ENCODE peak calls at places on chromosomes 3 and 15, in four cellular contexts. S is K562, L is HepG2, W is H1. V is an unnamed sample.
A peak's percentile ranks its signal among the peaks of the same experiment; 100 is the strongest.

GRCh38 chr3:196774191-196774820 is 34.6 kb downstream of the PAK2 start:
- DNase-seq in W (no peak), L (peak; percentile 70), S (no peak), V (no peak)

GRCh38 chr3:46716461-46717441 is 918 bp downstream of the PRSS50 start:
- DNase-seq in S (no peak), L (no peak), W (peak; percentile 42), V (no peak)

GRCh38 chr15:68421798-68422402 is 10.1 kb downstream of the ITGA11 start:
- DNase-seq in S (no peak), W (no peak), L (no peak), V (no peak)

GRCh38 chr15:45795487-45796069 is 160.7 kb downstream of the SQOR start:
- DNase-seq in W (no peak), S (no peak), L (peak; percentile 52), V (peak; percentile 30)

GRCh38 chr15:41634072-41634628 is 26.1 kb upstream of the MGA start:
- DNase-seq in L (no peak), W (no peak), S (no peak), V (no peak)

GRCh38 chr3:70040386-70040785 is 40.9 kb downstream of the SAMMSON start:
- DNase-seq in W (no peak), L (no peak), S (no peak), V (no peak)

GRCh38 chr15:81485806-81486205 is 111.8 kb upstream of the TMC3 start:
- DNase-seq in W (no peak), S (no peak), L (no peak), V (no peak)

GRCh38 chr3:110743202-110743601 is 328.4 kb upstream of the NECTIN3 start:
- DNase-seq in L (peak; percentile 83), S (no peak), W (no peak), V (no peak)

GRCh38 chr3:24300949-24301348 is 193.7 kb downstream of the THRB start:
- DNase-seq in L (no peak), S (no peak), W (no peak), V (no peak)

GRCh38 chr3:61768284-61769012 is 207.1 kb downstream of the PTPRG start:
- DNase-seq in W (no peak), S (no peak), L (no peak), V (no peak)

GRCh38 chr15:34239151-34239761 is 14.4 kb downstream of the EMC4 start:
- DNase-seq in W (no peak), L (peak; percentile 6), S (no peak), V (no peak)

GRCh38 chr3:172138792-172139507 is 99.6 kb downstream of the FNDC3B start:
- DNase-seq in L (peak; percentile 70), W (no peak), S (peak; percentile 47), V (no peak)

GRCh38 chr3:134362221-134362620 is 12.0 kb downstream of the AMOTL2 start:
- DNase-seq in W (no peak), L (no peak), S (no peak), V (no peak)

GRCh38 chr3:184766555-184767261 is 45.3 kb upstream of the VPS8 start:
- DNase-seq in W (no peak), L (no peak), S (peak; percentile 69), V (no peak)

GRCh38 chr3:58683001-58683845 is 16.6 kb upstream of the FAM3D start:
- DNase-seq in L (no peak), W (no peak), S (no peak), V (no peak)

GRCh38 chr15:54120949-54121463 is 142.8 kb downstream of the UNC13C start:
- DNase-seq in L (no peak), W (no peak), S (no peak), V (no peak)

GRCh38 chr3:193165431-193166120 is 75.4 kb upstream of the PLAAT1 start:
- DNase-seq in W (no peak), S (no peak), L (no peak), V (no peak)

GRCh38 chr3:186953011-186953487 is 22.7 kb downstream of the ST6GAL1 start:
- DNase-seq in S (no peak), L (no peak), W (no peak), V (no peak)

GRCh38 chr3:37813403-37813802 is 48.3 kb upstream of the CTDSPL start:
- DNase-seq in S (no peak), L (no peak), W (no peak), V (no peak)

GRCh38 chr3:150870406-150870805 is 34.8 kb downstream of the MINDY4B start:
- DNase-seq in S (no peak), L (no peak), W (no peak), V (no peak)

GRCh38 chr15:93331545-93332117 is 242.6 kb upstream of the RGMA start:
- DNase-seq in L (no peak), S (no peak), W (peak; percentile 69), V (peak; percentile 64)

GRCh38 chr15:51908312-51908711 is 63.3 kb downstream of the LEO1 start:
- DNase-seq in L (no peak), S (no peak), W (no peak), V (no peak)

GRCh38 chr3:15292765-15293522 is 39.4 kb downstream of the SH3BP5 start:
- DNase-seq in W (no peak), L (no peak), S (no peak), V (no peak)

GRCh38 chr3:131453536-131453935 is 49.2 kb downstream of the MRPL3 start:
- DNase-seq in L (no peak), S (no peak), W (no peak), V (no peak)

GRCh38 chr15:74240002-74240568 is 4.0 kb downstream of the CCDC33 start:
- DNase-seq in S (no peak), L (peak; percentile 40), W (no peak), V (no peak)

GRCh38 chr3:188497021-188497420 is 343.1 kb downstream of the LPP start:
- DNase-seq in L (no peak), S (no peak), W (no peak), V (no peak)

GRCh38 chr3:8840556-8840955 is 71.1 kb upstream of the OXTR start:
- DNase-seq in L (no peak), W (no peak), S (no peak), V (no peak)

GRCh38 chr3:42161050-42161935 is 70.1 kb downstream of the TRAK1 start:
- DNase-seq in S (no peak), L (peak; percentile 25), W (no peak), V (no peak)

GRCh38 chr3:42263354-42264346 is 2.3 kb downstream of the CCK start:
- DNase-seq in S (no peak), L (no peak), W (peak; percentile 74), V (no peak)

GRCh38 chr3:1007890-1008289 is 84.9 kb upstream of the CNTN6 start:
- DNase-seq in L (no peak), S (no peak), W (no peak), V (peak; percentile 8)

GRCh38 chr3:157100997-157101396 is 59.0 kb downstream of the CCNL1 start:
- DNase-seq in W (no peak), L (no peak), S (no peak), V (no peak)

GRCh38 chr3:16887130-16887529 is 2.4 kb downstream of the PLCL2 start:
- DNase-seq in W (no peak), S (no peak), L (no peak), V (no peak)

GRCh38 chr15:98518823-98519561 is 129.3 kb upstream of the IGF1R start:
- DNase-seq in S (peak; percentile 76), W (peak; percentile 62), L (peak; percentile 67), V (peak; percentile 87)

GRCh38 chr3:133880886-133881455 is 14.7 kb downstream of the RAB6B start:
- DNase-seq in S (no peak), W (no peak), L (no peak), V (no peak)

GRCh38 chr15:39132071-39132470 is 448.8 kb upstream of the THBS1 start:
- DNase-seq in S (no peak), W (no peak), L (no peak), V (no peak)

GRCh38 chr15:39130556-39131379 is 450.1 kb upstream of the THBS1 start:
- DNase-seq in S (no peak), W (no peak), L (no peak), V (no peak)

GRCh38 chr15:39131605-39132004 is 449.3 kb upstream of the THBS1 start:
- DNase-seq in W (no peak), S (no peak), L (no peak), V (no peak)

GRCh38 chr15:39134282-39134681 is 446.6 kb upstream of the THBS1 start:
- DNase-seq in L (no peak), S (no peak), W (no peak), V (no peak)

DNA sequence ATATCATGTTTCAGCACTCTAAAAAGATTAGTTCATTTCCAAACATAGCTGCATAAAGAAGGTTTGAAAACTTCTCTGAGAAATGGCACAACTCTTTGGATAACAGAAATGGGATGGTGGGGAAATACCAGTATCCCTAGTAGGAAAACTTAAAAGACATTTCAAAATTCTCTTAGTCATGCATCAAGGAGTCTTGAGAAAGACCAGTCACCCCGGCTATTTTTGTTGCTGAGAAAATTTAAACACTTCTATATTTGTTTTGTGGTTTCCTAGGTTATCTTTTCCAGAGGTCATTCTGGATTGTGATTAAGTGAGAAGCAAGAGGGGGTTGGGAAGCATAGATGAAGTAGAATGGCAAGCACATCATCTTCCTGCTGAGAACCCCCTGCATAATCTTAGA is 447.7 kb upstream of the THBS1 start:
- DNase-seq in S (no peak), L (no peak), W (no peak), V (no peak)
- H3K4me1 ChIP-seq in S (no peaks in the 10 kb centered on the region), L (peaks cover 28% of the 10 kb centered on the region), W (peaks cover 3% of the 10 kb centered on the region), V (peaks cover 2% of the 10 kb centered on the region)

GRCh38 chr15:65579762-65580161 is 31.2 kb downstream of the INTS14 start:
- DNase-seq in S (no peak), L (no peak), W (no peak), V (no peak)

GRCh38 chr15:65577129-65577996 is 33.6 kb downstream of the INTS14 start:
- DNase-seq in W (no peak), L (no peak), S (no peak), V (no peak)

GRCh38 chr15:65578904-65579728 is 31.8 kb downstream of the INTS14 start:
- DNase-seq in S (no peak), W (no peak), L (no peak), V (no peak)

GRCh38 chr15:65583701-65584100 is 27.2 kb downstream of the INTS14 start:
- DNase-seq in L (peak; percentile 37), S (no peak), W (no peak), V (no peak)

GRCh38 chr15:65580287-65580686 is 30.6 kb downstream of the INTS14 start:
- DNase-seq in S (no peak), W (no peak), L (peak; percentile 21), V (no peak)
- TF ChIP-seq ZNF274 in S (no peak), W (no peak), L (no peak), V (no peak)

GRCh38 chr15:70538278-70538677 is 225.1 kb downstream of the UACA start:
- DNase-seq in W (no peak), S (no peak), L (peak; percentile 18), V (no peak)
- H3K4me1 ChIP-seq in W (peaks cover 4% of the 10 kb centered on the region), S (no peaks in the 10 kb centered on the region), L (peaks cover 13% of the 10 kb centered on the region), V (peaks cover 9% of the 10 kb centered on the region)

DNA sequence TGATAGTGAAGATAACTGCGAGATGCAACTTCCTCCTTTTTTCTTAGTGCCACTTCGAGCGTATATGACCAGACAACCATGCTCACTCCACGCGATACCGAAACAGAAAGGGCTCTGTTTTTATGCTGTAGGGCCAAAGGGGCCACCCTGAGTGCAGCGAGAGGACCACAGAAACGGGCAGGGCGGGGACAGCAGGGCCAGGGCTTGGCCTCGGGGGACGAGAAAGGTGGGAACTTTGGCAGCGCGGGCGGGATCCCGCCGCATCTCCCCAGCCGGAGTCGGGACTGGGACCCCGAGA is 480 bp downstream of the VPS13C start:
- DNase-seq in W (no peak), L (peak; percentile 61), S (no peak), V (no peak)
- TF ChIP-seq ZNF274 in W (no peak), L (no peak), S (no peak), V (no peak)